ENCODE peak calls at places on chromosomes 5 and 9, in six cellular contexts. K is mesenchymal stem cell, X is neuronal stem cell, U is IMR-90, F is mesendoderm, O is H1. B is an unnamed sample.

GRCh38 chr5:26625099-26625498 is 413.3 kb downstream of the CDH9 start:
- DNase-seq in O (no peak), X (no peak), U (no peak), F (no peak), K (no peak), B (no peak)

GRCh38 chr9:1875921-1876448 is 139.2 kb upstream of the SMARCA2 start:
- DNase-seq in O (no peak), U (no peak), X (no peak), F (no peak), K (no peak), B (no peak)

GRCh38 chr5:39998518-39998917 is 573.7 kb upstream of the DAB2 start:
- DNase-seq in F (no peak), U (no peak), O (no peak), X (no peak), K (no peak), B (no peak)

GRCh38 chr5:148829248-148829594 is 2.8 kb downstream of the ADRB2 start:
- DNase-seq in X (no peak), K (no peak), F (no peak), U (no peak), O (no peak), B (no peak)

GRCh38 chr9:20884985-20885593 is 146.4 kb downstream of the HACD4 start:
- DNase-seq in F (peak; percentile 63), K (peak; percentile 52), X (no peak), U (peak; percentile 57), O (peak; percentile 7), B (peak; percentile 44)

GRCh38 chr5:38148021-38148625 is 110.2 kb upstream of the EGFLAM start:
- DNase-seq in K (no peak), O (no peak), F (no peak), X (no peak), U (no peak), B (no peak)

GRCh38 chr5:177006265-177006972 is at the start of gene UIMC1:
- DNase-seq in X (peak; percentile 97), F (peak; percentile 96), K (peak; percentile 91), U (peak; percentile 88), O (peak; percentile 83), B (peak; percentile 96)

GRCh38 chr9:123382659-123383511 is 26.9 kb downstream of the CRB2 start:
- DNase-seq in F (no peak), X (no peak), U (no peak), K (no peak), O (no peak), B (no peak)

GRCh38 chr5:90640484-90641059 is 82.0 kb downstream of the ADGRV1 start:
- DNase-seq in K (no peak), O (no peak), F (no peak), U (no peak), X (no peak), B (no peak)

GRCh38 chr5:32583582-32584232 is 1.6 kb upstream of the SUB1 start:
- DNase-seq in U (no peak), K (no peak), X (no peak), O (no peak), F (peak; percentile 42), B (peak; percentile 38)

GRCh38 chr5:178457471-178457870 is 132.7 kb downstream of the COL23A1 start:
- DNase-seq in K (no peak), F (no peak), X (no peak), U (no peak), O (no peak), B (no peak)

GRCh38 chr5:138495351-138495750 is 30.1 kb downstream of the EGR1 start:
- DNase-seq in K (no peak), F (no peak), U (peak; percentile 33), O (no peak), X (no peak), B (no peak)

GRCh38 chr5:7926296-7926695 is 57.3 kb downstream of the MTRR start:
- DNase-seq in X (no peak), U (peak; percentile 99), F (peak; percentile 4), O (no peak), K (peak; percentile 88), B (no peak)

GRCh38 chr9:72509053-72509452 is 12.4 kb upstream of the TMC1 start:
- DNase-seq in K (peak; percentile 34), X (no peak), O (no peak), F (no peak), U (peak; percentile 74), B (no peak)

GRCh38 chr5:138243794-138244193 is 30.6 kb downstream of the GFRA3 start:
- DNase-seq in F (peak; percentile 32), U (no peak), K (no peak), O (no peak), X (peak; percentile 11), B (no peak)

GRCh38 chr9:134461436-134461982 is 135.3 kb downstream of the RXRA start:
- DNase-seq in U (no peak), K (no peak), F (no peak), X (no peak), O (no peak), B (no peak)

GRCh38 chr9:87119328-87119881 is 172.1 kb upstream of the GAS1 start:
- DNase-seq in K (peak; percentile 90), X (no peak), O (no peak), U (peak; percentile 84), F (no peak), B (no peak)

GRCh38 chr9:6811436-6811835 is 53.7 kb downstream of the KDM4C start:
- DNase-seq in K (no peak), O (no peak), U (no peak), F (no peak), X (no peak), B (no peak)

GRCh38 chr9:79776581-79776980 is 204.8 kb downstream of the TLE4 start:
- DNase-seq in X (no peak), U (peak; percentile 52), O (no peak), K (peak; percentile 22), F (no peak), B (no peak)

GRCh38 chr5:174229640-174230350 is 184.3 kb downstream of the NSG2 start:
- DNase-seq in F (no peak), U (peak; percentile 4), K (no peak), O (no peak), X (no peak), B (no peak)

GRCh38 chr9:34797367-34797766 is 87.4 kb upstream of the CCL21 start:
- DNase-seq in U (no peak), K (no peak), F (no peak), X (no peak), O (no peak), B (no peak)

GRCh38 chr5:81856948-81857928 is 106.3 kb upstream of the SSBP2 start:
- DNase-seq in X (no peak), U (no peak), K (no peak), F (peak; percentile 64), O (no peak), B (peak; percentile 58)

GRCh38 chr9:34259315-34259714 is 69.8 kb downstream of the KIF24 start:
- DNase-seq in F (no peak), X (no peak), O (no peak), U (no peak), K (no peak), B (no peak)

GRCh38 chr9:120587357-120587756 is 7.4 kb upstream of the CDK5RAP2 start:
- DNase-seq in X (no peak), F (no peak), U (no peak), O (no peak), K (no peak), B (no peak)

GRCh38 chr9:131590907-131591844 is 45.9 kb downstream of the PRRT1B start:
- DNase-seq in F (peak; percentile 83), X (peak; percentile 44), O (peak; percentile 49), U (peak; percentile 70), K (peak; percentile 77), B (peak; percentile 86)
- H2BK15ac ChIP-seq in F (no peak overlapping the region), X (no peak overlapping the region), O (no peak overlapping the region), U (no peak overlapping the region), K (no peak overlapping the region), B (no peak overlapping the region)

GRCh38 chr9:127022913-127023665 is 99.3 kb downstream of the ANGPTL2 start:
- DNase-seq in U (no peak), F (no peak), O (no peak), K (no peak), X (no peak), B (no peak)

GRCh38 chr9:127020526-127021078 is 101.8 kb downstream of the ANGPTL2 start:
- DNase-seq in U (no peak), K (no peak), F (no peak), O (no peak), X (no peak), B (no peak)

GRCh38 chr9:127027694-127028093 is 94.7 kb downstream of the ANGPTL2 start:
- DNase-seq in K (no peak), F (peak; percentile 84), U (no peak), O (no peak), X (no peak), B (no peak)

GRCh38 chr9:127021664-127022337 is 100.6 kb downstream of the ANGPTL2 start:
- DNase-seq in F (no peak), K (peak; percentile 76), O (no peak), U (peak; percentile 100), X (no peak), B (no peak)

GRCh38 chr9:127025042-127025441 is 97.4 kb downstream of the ANGPTL2 start:
- DNase-seq in U (peak; percentile 65), X (no peak), K (no peak), O (no peak), F (no peak), B (no peak)
- H2BK15ac ChIP-seq in U (no peak overlapping the region), X (no peak overlapping the region), K (no peak overlapping the region), O (no peak overlapping the region), F (no peak overlapping the region), B (no peak overlapping the region)

DNA sequence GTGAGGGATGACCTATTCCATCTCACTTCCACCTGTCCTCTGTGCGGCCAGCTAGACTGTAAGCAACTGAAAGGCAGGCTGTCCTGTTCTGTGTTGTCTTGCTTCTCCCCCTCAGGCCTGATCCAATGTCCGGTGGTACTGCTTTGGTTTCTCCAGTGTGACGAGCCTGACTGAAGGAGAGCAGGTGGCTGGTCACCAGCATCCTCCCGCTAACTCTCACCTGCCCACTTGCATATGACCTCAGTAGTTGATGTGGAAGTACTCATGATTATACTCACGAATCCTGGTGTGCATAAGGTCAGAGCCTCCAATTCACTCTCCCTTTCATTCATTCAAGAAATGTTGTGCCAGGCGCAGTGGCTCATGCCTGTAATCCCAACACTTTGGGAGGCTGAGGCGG is 2.4 kb upstream of the SLC27A4 start:
- DNase-seq in O (no peak), X (no peak), F (no peak), K (no peak), U (no peak), B (no peak)
- H2BK15ac ChIP-seq in O (no peak overlapping the region), X (no peak overlapping the region), F (no peak overlapping the region), K (no peak overlapping the region), U (no peak overlapping the region), B (no peak overlapping the region)

GRCh38 chr9:19870988-19871387 is 82.2 kb upstream of the SLC24A2 start:
- DNase-seq in X (no peak), K (no peak), U (no peak), F (no peak), O (no peak), B (no peak)
- H2BK15ac ChIP-seq in X (no peak overlapping the region), K (no peak overlapping the region), U (no peak overlapping the region), F (no peak overlapping the region), O (no peak overlapping the region), B (no peak overlapping the region)

GRCh38 chr5:11675198-11675597 is 229.0 kb downstream of the CTNND2 start:
- DNase-seq in K (no peak), F (no peak), O (no peak), U (no peak), X (no peak), B (no peak)
- H2BK15ac ChIP-seq in K (no peak overlapping the region), F (no peak overlapping the region), O (no peak overlapping the region), U (no peak overlapping the region), X (no peak overlapping the region), B (no peak overlapping the region)

GRCh38 chr5:80193421-80193820 is 62.4 kb downstream of the SERINC5 start:
- DNase-seq in F (no peak), X (no peak), U (no peak), K (no peak), O (no peak), B (no peak)
- H2BK15ac ChIP-seq in F (no peak overlapping the region), X (no peak overlapping the region), U (no peak overlapping the region), K (no peak overlapping the region), O (no peak overlapping the region), B (no peak overlapping the region)

GRCh38 chr5:104345513-104345823 is 782.9 kb upstream of the NUDT12 start:
- DNase-seq in X (no peak), O (no peak), F (peak; percentile 22), K (no peak), U (no peak), B (no peak)
- H2BK15ac ChIP-seq in X (no peak overlapping the region), O (no peak overlapping the region), F (no peak overlapping the region), K (no peak overlapping the region), U (no peak overlapping the region), B (no peak overlapping the region)

B was measured in H9.